ENCODE peak calls at places on chromosomes 5 and 9, in six cellular contexts. U is omental fat pad, Z is mucosa of descending colon, F is EH, M is NAMALWA, H is adipocyte. A is an unnamed sample.

GRCh38 chr5:87099967-87100366 is 167.7 kb upstream of the RASA1 start:
- DNase-seq in M (no peak), Z (no peak), U (no peak), F (no peak), H (no peak), A (no peak)

GRCh38 chr9:121954477-121955175 is 138.5 kb downstream of the TTLL11 start:
- DNase-seq in U (no peak), F (peak), H (no peak), Z (no peak), M (no peak), A (no peak)

GRCh38 chr5:78716221-78716620 is 67.6 kb upstream of the LHFPL2 start:
- DNase-seq in H (peak), F (peak), Z (no peak), M (no peak), U (no peak), A (peak)

GRCh38 chr9:34684145-34684544 is 6.9 kb downstream of the CCL19 start:
- DNase-seq in U (no peak), F (no peak), H (no peak), M (no peak), Z (no peak), A (no peak)

GRCh38 chr9:137590123-137590468 is 216 bp downstream of the ZMYND19 start:
- DNase-seq in U (no peak), M (no peak), H (no peak), F (no peak), Z (no peak), A (no peak)

GRCh38 chr9:133492061-133493021 is 13.4 kb upstream of the SLC2A6 start:
- DNase-seq in F (peak), Z (peak), H (peak), M (no peak), U (no peak), A (no peak)

GRCh38 chr9:98501776-98502175 is 207.0 kb downstream of the GABBR2 start:
- DNase-seq in M (no peak), H (no peak), Z (no peak), F (no peak), U (no peak), A (no peak)

GRCh38 chr5:171201285-171201684 is 107.8 kb upstream of the TLX3 start:
- DNase-seq in M (no peak), U (no peak), H (no peak), F (no peak), Z (no peak), A (no peak)

GRCh38 chr5:149611327-149611726 is 30.0 kb downstream of the ARHGEF37 start:
- DNase-seq in U (no peak), H (no peak), M (no peak), Z (peak), F (peak), A (peak)

GRCh38 chr9:93119953-93120845 is 13.9 kb downstream of the NINJ1 start:
- DNase-seq in M (peak), U (peak), F (peak), Z (peak), H (peak), A (peak)

GRCh38 chr9:37335238-37335637 is 87.3 kb upstream of the GRHPR start:
- DNase-seq in U (no peak), Z (no peak), H (no peak), F (no peak), M (no peak), A (no peak)

GRCh38 chr5:129903466-129904101 is 681 bp upstream of the CHSY3 start:
- DNase-seq in F (no peak), M (no peak), Z (no peak), U (no peak), H (no peak), A (no peak)

GRCh38 chr9:76438841-76439588 is 20.0 kb upstream of the GCNT1 start:
- DNase-seq in U (no peak), M (no peak), H (no peak), Z (no peak), F (no peak), A (no peak)

GRCh38 chr9:112271466-112272098 is 61.8 kb downstream of the PTBP3 start:
- DNase-seq in M (no peak), U (no peak), H (no peak), Z (no peak), F (peak), A (peak)

GRCh38 chr9:81559741-81560140 is 129.6 kb downstream of the TLE1 start:
- DNase-seq in F (peak), M (no peak), H (peak), U (no peak), Z (no peak), A (peak)